ENCODE peak calls at places on chromosomes 13 and 19, in seven cellular contexts. K, L, F, P, N, X and W are unnamed samples. For H3K27me3 and H3K36me3, the result is how much of the 10 kb centered on the place peaks cover.

GRCh38 chr13:51524846-51525566 is 59.3 kb upstream of the WDFY2 start:
- DNase-seq in K (no peak), L (peak), F (no peak), P (no peak), N (no peak), X (no peak), W (no peak)

GRCh38 chr13:49652691-49653305 is 24.5 kb downstream of the ARL11 start:
- DNase-seq in K (peak), L (no peak), F (no peak), P (peak), N (peak), X (peak), W (peak)

GRCh38 chr19:16067205-16067938 is 8.9 kb upstream of the TPM4 start:
- DNase-seq in K (peak), L (peak), F (peak), P (no peak), N (peak), X (no peak), W (peak)

GRCh38 chr19:31269425-31270127 is 79.7 kb downstream of the TSHZ3 start:
- DNase-seq in K (no peak), L (peak), F (no peak), P (no peak), N (no peak), X (no peak), W (no peak)

GRCh38 chr19:15399234-15399515 is 19.6 kb upstream of the AKAP8 start:
- DNase-seq in K (no peak), L (no peak), F (no peak), P (no peak), N (no peak), X (no peak), W (no peak)

GRCh38 chr13:42039457-42039945 is 8.9 kb upstream of the DGKH start:
- DNase-seq in K (peak), L (no peak), F (no peak), P (no peak), N (peak), X (no peak), W (no peak)

GRCh38 chr19:5286465-5287029 is 54.1 kb downstream of the PTPRS start:
- DNase-seq in K (no peak), L (no peak), F (no peak), P (no peak), N (no peak), X (no peak), W (no peak)

GRCh38 chr19:46068345-46069258 is 27.8 kb upstream of the IGFL4 start:
- DNase-seq in K (peak), L (peak), F (peak), P (peak), N (peak), X (no peak), W (no peak)

GRCh38 chr19:2540646-2541454 is 64.9 kb downstream of the GADD45B start:
- DNase-seq in K (peak), L (peak), F (peak), P (peak), N (peak), X (peak), W (peak)
- H3K4me3 ChIP-seq in K (no peak), L (peak), F (no peak), P (peak), N (peak), X (peak), W (no peak)

GRCh38 chr19:38362076-38362945 is 12.1 kb upstream of the PSMD8 start:
- DNase-seq in K (peak), L (peak), F (peak), P (peak), N (peak), X (peak), W (peak)

GRCh38 chr19:38359242-38360021 is 14.9 kb upstream of the PSMD8 start:
- DNase-seq in K (no peak), L (no peak), F (no peak), P (no peak), N (no peak), X (no peak), W (no peak)

GRCh38 chr19:38361633-38362075 is 12.7 kb upstream of the PSMD8 start:
- DNase-seq in K (peak), L (peak), F (peak), P (peak), N (peak), X (peak), W (peak)

GRCh38 chr19:38360351-38360750 is 14.0 kb upstream of the PSMD8 start:
- DNase-seq in K (no peak), L (no peak), F (no peak), P (no peak), N (no peak), X (no peak), W (no peak)

GRCh38 chr19:38360839-38361631 is 13.3 kb upstream of the PSMD8 start:
- DNase-seq in K (no peak), L (no peak), F (no peak), P (no peak), N (no peak), X (no peak), W (no peak)
- H3K27me3 ChIP-seq in K (under half), L (under half), F (under half), P (under half), N (under half), X (under half), W (under half)

GRCh38 chr19:1080360-1081161 is 13.6 kb downstream of the ARHGAP45 start:
- DNase-seq in K (no peak), L (no peak), F (no peak), P (no peak), N (no peak), X (no peak), W (no peak)
- H3K36me3 ChIP-seq in K (under half), L (under half), F (under half), P (under half), N (under half), X (under half), W (under half)

DNA sequence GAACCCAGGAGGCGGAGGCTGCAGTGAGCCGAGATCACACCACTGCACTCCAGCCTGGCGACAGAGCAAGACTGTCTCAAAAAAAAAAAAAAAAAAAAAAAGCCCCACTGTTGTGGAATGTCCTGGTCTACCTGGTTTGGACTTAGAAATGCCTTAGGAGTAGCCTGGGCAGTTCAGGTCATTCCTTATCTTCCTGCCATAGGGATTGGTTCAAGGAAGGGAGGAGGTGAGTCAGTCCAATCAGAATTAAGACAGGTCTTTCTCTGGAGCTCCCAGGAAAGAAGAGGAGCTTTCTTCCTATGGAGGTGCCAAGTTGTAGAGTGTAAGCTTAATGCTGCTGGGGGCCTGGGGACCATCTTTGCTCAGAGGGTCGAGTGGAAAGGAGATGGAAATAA is 44.8 kb downstream of the SIPA1L3 start:
- DNase-seq in K (peak), L (no peak), F (no peak), P (no peak), N (no peak), X (no peak), W (no peak)
- H3K4me3 ChIP-seq in K (no peak), L (no peak), F (no peak), P (no peak), N (no peak), X (no peak), W (no peak)

GRCh38 chr19:35414442-35414841 is 33.6 kb upstream of the FFAR2 start:
- DNase-seq in K (no peak), L (no peak), F (no peak), P (no peak), N (no peak), X (no peak), W (no peak)
- H3K27me3 ChIP-seq in K (under half), L (under half), F (under half), P (under half), N (under half), X (under half), W (under half)

DNA sequence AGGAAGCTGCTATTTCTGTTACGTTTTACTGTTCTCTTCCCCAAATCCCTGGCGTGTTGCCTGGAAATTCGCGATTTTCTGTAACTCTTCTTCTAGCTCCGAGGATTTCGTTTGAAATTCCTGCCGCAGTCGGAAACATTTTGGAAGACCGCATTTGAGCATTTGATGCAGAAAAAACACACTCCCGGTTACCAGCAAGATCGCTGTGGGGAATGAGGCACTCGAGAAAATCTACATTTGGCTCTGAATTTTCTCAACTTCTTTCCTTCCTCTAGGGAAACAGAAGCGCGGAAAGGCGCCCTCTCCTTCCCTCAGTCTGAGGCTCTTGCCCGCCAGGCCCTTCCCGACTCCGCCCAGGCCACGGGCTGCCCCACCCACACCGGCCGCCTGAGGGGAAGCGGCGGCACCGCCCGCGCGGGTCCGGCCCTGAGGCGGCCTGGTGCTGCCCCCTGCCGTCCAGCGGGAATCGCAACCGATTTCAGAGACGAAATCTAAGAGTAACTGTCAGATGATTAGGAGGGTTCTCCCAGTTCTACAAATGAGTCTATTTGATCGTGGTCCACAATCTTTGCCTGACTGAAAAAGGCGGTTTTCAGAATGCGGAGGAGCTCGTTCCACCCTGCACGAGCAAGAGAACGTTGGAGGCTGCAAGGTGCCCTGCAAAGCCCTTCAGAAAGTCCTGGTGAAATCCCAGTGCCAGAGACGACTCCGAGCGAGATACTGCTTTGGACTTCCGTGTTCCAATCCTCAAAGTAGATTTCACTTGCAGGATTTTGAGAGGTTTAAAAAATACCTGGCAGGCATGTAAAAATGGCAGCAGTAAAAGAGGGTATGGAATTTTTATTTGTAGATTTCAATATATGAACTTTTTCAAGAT is 18.4 kb upstream of the TUBGCP3 start:
- DNase-seq in K (peak), L (peak), F (peak), P (peak), N (peak), X (peak), W (peak)
- H3K36me3 ChIP-seq in K (under half), L (under half), F (under half), P (under half), N (under half), X (under half), W (under half)